ENCODE peak calls at places on chromosome 5, in four cellular contexts. One of them, this sample, is unnamed.

GRCh38 chr5:134131165-134131564 is 16.7 kb downstream of the TCF7 start:
- DNase-seq in mesendoderm: no peak
- DNase-seq in PC-3: no peak
- DNase-seq in AG20443: no peak
- DNase-seq in this sample: no peak

GRCh38 chr5:81718300-81718699 is 32.6 kb downstream of the SSBP2 start:
- DNase-seq in mesendoderm: peak; percentile 65
- DNase-seq in PC-3: no peak
- DNase-seq in AG20443: no peak
- DNase-seq in this sample: no peak

GRCh38 chr5:178347956-178348355 is 115.4 kb upstream of the PHYKPL start:
- DNase-seq in mesendoderm: no peak
- DNase-seq in PC-3: no peak
- DNase-seq in AG20443: no peak
- DNase-seq in this sample: no peak

GRCh38 chr5:114311943-114312342 is 49.9 kb upstream of the KCNN2 start:
- DNase-seq in mesendoderm: peak; percentile 70
- DNase-seq in PC-3: no peak
- DNase-seq in AG20443: no peak
- DNase-seq in this sample: no peak

GRCh38 chr5:58786904-58787303 is 204.0 kb downstream of the RAB3C start:
- DNase-seq in mesendoderm: no peak
- DNase-seq in PC-3: no peak
- DNase-seq in AG20443: no peak
- DNase-seq in this sample: no peak

GRCh38 chr5:174177531-174177930 is 132.0 kb downstream of the NSG2 start:
- DNase-seq in mesendoderm: no peak
- DNase-seq in PC-3: no peak
- DNase-seq in AG20443: no peak
- DNase-seq in this sample: no peak

GRCh38 chr5:106610041-106610440 is 1060.7 kb downstream of the EFNA5 start:
- DNase-seq in mesendoderm: no peak
- DNase-seq in PC-3: no peak
- DNase-seq in AG20443: no peak
- DNase-seq in this sample: no peak

GRCh38 chr5:120139039-120139438 is 325.1 kb upstream of the PRR16 start:
- DNase-seq in mesendoderm: no peak
- DNase-seq in PC-3: peak; percentile 85
- DNase-seq in AG20443: peak; percentile 79
- DNase-seq in this sample: peak; percentile 88

GRCh38 chr5:173201636-173202265 is 33.3 kb downstream of the NKX2-5 start:
- DNase-seq in mesendoderm: peak; percentile 27
- DNase-seq in PC-3: peak; percentile 90
- DNase-seq in AG20443: peak; percentile 91
- DNase-seq in this sample: peak; percentile 91

GRCh38 chr5:34658023-34658422 is 1.9 kb downstream of the RAI14 start:
- DNase-seq in mesendoderm: peak; percentile 50
- DNase-seq in PC-3: peak; percentile 35
- DNase-seq in AG20443: peak; percentile 33
- DNase-seq in this sample: no peak

GRCh38 chr5:171689853-171690417 is 95.7 kb upstream of the SMIM23 start:
- DNase-seq in mesendoderm: no peak
- DNase-seq in PC-3: no peak
- DNase-seq in AG20443: no peak
- DNase-seq in this sample: no peak

GRCh38 chr5:171484460-171484899 is 65.0 kb downstream of the FGF18 start:
- DNase-seq in mesendoderm: no peak
- DNase-seq in PC-3: peak; percentile 50
- DNase-seq in AG20443: peak; percentile 75
- DNase-seq in this sample: peak; percentile 61

GRCh38 chr5:111172504-111172903 is 51.7 kb upstream of the CAMK4 start:
- DNase-seq in mesendoderm: peak; percentile 37
- DNase-seq in PC-3: no peak
- DNase-seq in AG20443: no peak
- DNase-seq in this sample: no peak

GRCh38 chr5:78157001-78157400 is 137.5 kb downstream of the AP3B1 start:
- DNase-seq in mesendoderm: peak; percentile 72
- DNase-seq in PC-3: no peak
- DNase-seq in AG20443: no peak
- DNase-seq in this sample: no peak

GRCh38 chr5:89572696-89573095 is 689.7 kb upstream of the MEF2C start:
- DNase-seq in mesendoderm: peak; percentile 13
- DNase-seq in PC-3: no peak
- DNase-seq in AG20443: peak; percentile 48
- DNase-seq in this sample: peak; percentile 44

GRCh38 chr5:98416541-98416940 is 356.9 kb upstream of the RGMB start:
- DNase-seq in mesendoderm: no peak
- DNase-seq in PC-3: peak; percentile 51
- DNase-seq in AG20443: no peak
- DNase-seq in this sample: peak; percentile 34

GRCh38 chr5:56142620-56143431 is 90.3 kb downstream of the ANKRD55 start:
- DNase-seq in mesendoderm: no peak
- DNase-seq in PC-3: peak; percentile 64
- DNase-seq in AG20443: no peak
- DNase-seq in this sample: no peak

GRCh38 chr5:135222771-135223170 is 176.3 kb downstream of the MACROH2A1 start:
- DNase-seq in mesendoderm: no peak
- DNase-seq in PC-3: no peak
- DNase-seq in AG20443: no peak
- DNase-seq in this sample: no peak

GRCh38 chr5:16484081-16484480 is 18.5 kb upstream of the ZNF622 start:
- DNase-seq in mesendoderm: no peak
- DNase-seq in PC-3: no peak
- DNase-seq in AG20443: no peak
- DNase-seq in this sample: no peak

GRCh38 chr5:145984072-145984471 is 47.7 kb downstream of the SH3RF2 start:
- DNase-seq in mesendoderm: no peak
- DNase-seq in PC-3: peak; percentile 30
- DNase-seq in AG20443: no peak
- DNase-seq in this sample: no peak

GRCh38 chr5:10555134-10555733 is 8.6 kb upstream of the ANKRD33B start:
- DNase-seq in mesendoderm: peak; percentile 77
- DNase-seq in PC-3: peak; percentile 100
- DNase-seq in AG20443: peak; percentile 77
- DNase-seq in this sample: peak; percentile 80

GRCh38 chr5:77418601-77419591 is 73.2 kb downstream of the WDR41 start:
- DNase-seq in mesendoderm: no peak
- DNase-seq in PC-3: peak; percentile 25
- DNase-seq in AG20443: no peak
- DNase-seq in this sample: no peak

GRCh38 chr5:112084149-112084548 is 327.2 kb upstream of the NREP start:
- DNase-seq in mesendoderm: no peak
- DNase-seq in PC-3: no peak
- DNase-seq in AG20443: no peak
- DNase-seq in this sample: no peak

GRCh38 chr5:30849801-30850370 is 343.6 kb upstream of the CDH6 start:
- DNase-seq in mesendoderm: peak; percentile 8
- DNase-seq in PC-3: peak; percentile 93
- DNase-seq in AG20443: no peak
- DNase-seq in this sample: no peak

GRCh38 chr5:139268364-139269202 is 25.0 kb upstream of the MATR3 start:
- DNase-seq in mesendoderm: no peak
- DNase-seq in PC-3: no peak
- DNase-seq in AG20443: no peak
- DNase-seq in this sample: no peak

GRCh38 chr5:74206571-74207550 is 433.7 kb downstream of the ENC1 start:
- DNase-seq in mesendoderm: no peak
- DNase-seq in PC-3: peak; percentile 26
- DNase-seq in AG20443: peak; percentile 84
- DNase-seq in this sample: peak; percentile 76

GRCh38 chr5:127320032-127320945 is 29.7 kb downstream of the MEGF10 start:
- DNase-seq in mesendoderm: peak; percentile 57
- DNase-seq in PC-3: no peak
- DNase-seq in AG20443: no peak
- DNase-seq in this sample: peak; percentile 8

GRCh38 chr5:108884736-108885135 is 137.0 kb downstream of the FER start:
- DNase-seq in mesendoderm: peak; percentile 27
- DNase-seq in PC-3: no peak
- DNase-seq in AG20443: no peak
- DNase-seq in this sample: no peak

GRCh38 chr5:42858709-42859108 is 47.0 kb upstream of the SELENOP start:
- DNase-seq in mesendoderm: no peak
- DNase-seq in PC-3: no peak
- DNase-seq in AG20443: no peak
- DNase-seq in this sample: no peak

This sample was measured in AG08395.